ENCODE peak calls at places on chromosome 20, in four cellular contexts. One of them, this sample, is unnamed.

GRCh38 chr20:51490635-51491034 is 51.9 kb downstream of the NFATC2 start:
- DNase-seq in K562: no peak
- DNase-seq in GM12878: no peak
- DNase-seq in HepG2: no peak
- DNase-seq in this sample: no peak

GRCh38 chr20:44601801-44602204 is 19.4 kb downstream of the PKIG start:
- DNase-seq in K562: no peak
- DNase-seq in GM12878: no peak
- DNase-seq in HepG2: no peak
- DNase-seq in this sample: no peak

GRCh38 chr20:47931002-47931401 is 145.7 kb upstream of the SULF2 start:
- DNase-seq in K562: no peak
- DNase-seq in GM12878: no peak
- DNase-seq in HepG2: no peak
- DNase-seq in this sample: no peak

GRCh38 chr20:30594112-30594511 is 663.4 kb upstream of the DEFB115 start:
- DNase-seq in K562: no peak
- DNase-seq in GM12878: no peak
- DNase-seq in HepG2: no peak
- DNase-seq in this sample: no peak

GRCh38 chr20:50138479-50139393 is 14.8 kb downstream of the PEDS1 start:
- DNase-seq in K562: no peak
- DNase-seq in GM12878: no peak
- DNase-seq in HepG2: peak
- DNase-seq in this sample: no peak

GRCh38 chr20:61663521-61664425 is 401.9 kb downstream of the TAF4 start:
- DNase-seq in K562: no peak
- DNase-seq in GM12878: no peak
- DNase-seq in HepG2: no peak
- DNase-seq in this sample: no peak

GRCh38 chr20:419556-420168 is 11.6 kb downstream of the RBCK1 start:
- DNase-seq in K562: no peak
- DNase-seq in GM12878: no peak
- DNase-seq in HepG2: no peak
- DNase-seq in this sample: no peak

GRCh38 chr20:20551409-20551808 is 161.0 kb downstream of the RALGAPA2 start:
- DNase-seq in K562: no peak
- DNase-seq in GM12878: no peak
- DNase-seq in HepG2: no peak
- DNase-seq in this sample: no peak

GRCh38 chr20:4613718-4614620 is 107.7 kb upstream of the PRND start:
- DNase-seq in K562: peak
- DNase-seq in GM12878: peak
- DNase-seq in HepG2: peak
- DNase-seq in this sample: no peak

GRCh38 chr20:5364136-5364821 is 47.5 kb upstream of the PROKR2 start:
- DNase-seq in K562: no peak
- DNase-seq in GM12878: no peak
- DNase-seq in HepG2: no peak
- DNase-seq in this sample: no peak

GRCh38 chr20:61797200-61797599 is 268.5 kb downstream of the TAF4 start:
- DNase-seq in K562: no peak
- DNase-seq in GM12878: no peak
- DNase-seq in HepG2: no peak
- DNase-seq in this sample: no peak

GRCh38 chr20:1933465-1933870 is 38.3 kb downstream of the SIRPA start:
- DNase-seq in K562: no peak
- DNase-seq in GM12878: no peak
- DNase-seq in HepG2: no peak
- DNase-seq in this sample: no peak

GRCh38 chr20:25571240-25571639 is 14.1 kb downstream of the NINL start:
- DNase-seq in K562: no peak
- DNase-seq in GM12878: no peak
- DNase-seq in HepG2: no peak
- DNase-seq in this sample: no peak

GRCh38 chr20:53900380-53900999 is 169.9 kb downstream of the BCAS1 start:
- DNase-seq in K562: no peak
- DNase-seq in GM12878: no peak
- DNase-seq in HepG2: no peak
- DNase-seq in this sample: no peak

GRCh38 chr20:47681977-47682812 is 103.1 kb downstream of the SULF2 start:
- DNase-seq in K562: no peak
- DNase-seq in GM12878: no peak
- DNase-seq in HepG2: peak
- DNase-seq in this sample: no peak

GRCh38 chr20:17786221-17786718 is 86.5 kb downstream of the BANF2 start:
- DNase-seq in K562: no peak
- DNase-seq in GM12878: no peak
- DNase-seq in HepG2: no peak
- DNase-seq in this sample: no peak

GRCh38 chr20:37389241-37389747 is 43.4 kb downstream of the SRC start:
- DNase-seq in K562: no peak
- DNase-seq in GM12878: no peak
- DNase-seq in HepG2: no peak
- DNase-seq in this sample: no peak

GRCh38 chr20:1310087-1310486 is 18.9 kb downstream of the SDCBP2 start:
- DNase-seq in K562: no peak
- DNase-seq in GM12878: no peak
- DNase-seq in HepG2: no peak
- DNase-seq in this sample: no peak

GRCh38 chr20:58702859-58703648 is 10.5 kb downstream of the NPEPL1 start:
- DNase-seq in K562: no peak
- DNase-seq in GM12878: no peak
- DNase-seq in HepG2: no peak
- DNase-seq in this sample: no peak

GRCh38 chr20:1001981-1002681 is at the start of gene RSPO4:
- DNase-seq in K562: no peak
- DNase-seq in GM12878: no peak
- DNase-seq in HepG2: no peak
- DNase-seq in this sample: no peak

GRCh38 chr20:9262653-9263194 is 193.8 kb downstream of the PLCB4 start:
- DNase-seq in K562: no peak
- DNase-seq in GM12878: no peak
- DNase-seq in HepG2: no peak
- DNase-seq in this sample: no peak

GRCh38 chr20:32439132-32439829 is 81.2 kb downstream of the ASXL1 start:
- DNase-seq in K562: no peak
- DNase-seq in GM12878: no peak
- DNase-seq in HepG2: no peak
- DNase-seq in this sample: no peak

GRCh38 chr20:15859061-15859460 is 714.2 kb downstream of the KIF16B start:
- DNase-seq in K562: no peak
- DNase-seq in GM12878: no peak
- DNase-seq in HepG2: no peak
- DNase-seq in this sample: no peak

GRCh38 chr20:45306431-45306982 is at the start of gene RBPJL:
- DNase-seq in K562: peak
- DNase-seq in GM12878: no peak
- DNase-seq in HepG2: no peak
- DNase-seq in this sample: no peak

GRCh38 chr20:62624325-62624690 is 18.0 kb upstream of the SLCO4A1 start:
- DNase-seq in K562: no peak
- DNase-seq in GM12878: no peak
- DNase-seq in HepG2: peak
- DNase-seq in this sample: no peak

GRCh38 chr20:29497261-29497671 is 1760.2 kb upstream of the DEFB115 start:
- DNase-seq in K562: peak
- DNase-seq in GM12878: no peak
- DNase-seq in HepG2: peak
- DNase-seq in this sample: no peak

GRCh38 chr20:52783769-52784168 is 188.4 kb upstream of the TSHZ2 start:
- DNase-seq in K562: peak
- DNase-seq in GM12878: no peak
- DNase-seq in HepG2: peak
- DNase-seq in this sample: peak

GRCh38 chr20:32029561-32029960 is 19.3 kb downstream of the CCM2L start:
- DNase-seq in K562: no peak
- DNase-seq in GM12878: no peak
- DNase-seq in HepG2: no peak
- DNase-seq in this sample: no peak

GRCh38 chr20:52010541-52010940 is 181.0 kb downstream of the ZFP64 start:
- DNase-seq in K562: no peak
- DNase-seq in GM12878: no peak
- DNase-seq in HepG2: no peak
- DNase-seq in this sample: no peak

GRCh38 chr20:60624066-60624465 is 628.0 kb upstream of the CDH4 start:
- DNase-seq in K562: no peak
- DNase-seq in GM12878: no peak
- DNase-seq in HepG2: no peak
- DNase-seq in this sample: no peak

GRCh38 chr20:24469116-24470030 is at the start of gene SYNDIG1:
- DNase-seq in K562: no peak
- DNase-seq in GM12878: no peak
- DNase-seq in HepG2: no peak
- DNase-seq in this sample: peak
- TF ChIP-seq FOXM1 in K562: no peak
- TF ChIP-seq FOXM1 in GM12878: no peak
- TF ChIP-seq FOXM1 in HepG2: no peak
- TF ChIP-seq FOXM1 in this sample: no peak

DNA sequence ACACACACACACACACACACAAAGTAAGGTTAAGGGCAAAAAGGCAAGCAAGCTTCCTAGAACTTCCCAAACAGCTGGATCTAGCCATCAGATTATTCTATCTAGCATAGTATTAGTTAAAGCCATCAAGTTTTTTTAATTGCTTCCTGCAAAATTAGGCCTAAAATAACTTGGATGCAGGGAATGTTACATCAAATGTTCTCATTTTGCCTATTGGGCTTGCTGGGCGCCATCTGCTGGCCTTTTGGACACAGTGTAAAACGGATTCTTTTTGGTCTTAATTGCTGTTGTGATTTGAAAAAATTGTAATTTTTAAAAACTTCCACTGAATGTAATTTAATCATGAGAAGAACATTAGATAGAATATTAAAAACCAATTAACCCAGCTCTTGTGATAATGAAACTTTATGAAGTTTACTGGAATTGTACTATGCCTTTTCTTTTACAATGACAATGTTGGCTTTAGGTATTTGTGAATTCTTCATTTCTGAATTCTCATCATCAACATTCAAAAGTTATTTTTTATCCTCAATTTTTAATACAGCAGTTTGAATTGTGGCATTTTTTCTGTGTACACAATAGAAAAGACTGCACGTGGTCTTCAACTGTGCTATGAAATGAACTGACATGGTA is 6.8 kb downstream of the MKKS start:
- DNase-seq in K562: peak
- DNase-seq in GM12878: no peak
- DNase-seq in HepG2: peak
- DNase-seq in this sample: peak
- TF ChIP-seq BHLHE40 in K562: no peak
- TF ChIP-seq BHLHE40 in GM12878: no peak
- TF ChIP-seq BHLHE40 in HepG2: no peak
- TF ChIP-seq BHLHE40 in this sample: no peak

GRCh38 chr20:56974499-56975250 is 291.8 kb downstream of the BMP7 start:
- DNase-seq in K562: peak
- DNase-seq in GM12878: no peak
- DNase-seq in HepG2: peak
- DNase-seq in this sample: peak
- TF ChIP-seq FOXM1 in K562: no peak
- TF ChIP-seq FOXM1 in GM12878: no peak
- TF ChIP-seq FOXM1 in HepG2: no peak
- TF ChIP-seq FOXM1 in this sample: no peak

DNA sequence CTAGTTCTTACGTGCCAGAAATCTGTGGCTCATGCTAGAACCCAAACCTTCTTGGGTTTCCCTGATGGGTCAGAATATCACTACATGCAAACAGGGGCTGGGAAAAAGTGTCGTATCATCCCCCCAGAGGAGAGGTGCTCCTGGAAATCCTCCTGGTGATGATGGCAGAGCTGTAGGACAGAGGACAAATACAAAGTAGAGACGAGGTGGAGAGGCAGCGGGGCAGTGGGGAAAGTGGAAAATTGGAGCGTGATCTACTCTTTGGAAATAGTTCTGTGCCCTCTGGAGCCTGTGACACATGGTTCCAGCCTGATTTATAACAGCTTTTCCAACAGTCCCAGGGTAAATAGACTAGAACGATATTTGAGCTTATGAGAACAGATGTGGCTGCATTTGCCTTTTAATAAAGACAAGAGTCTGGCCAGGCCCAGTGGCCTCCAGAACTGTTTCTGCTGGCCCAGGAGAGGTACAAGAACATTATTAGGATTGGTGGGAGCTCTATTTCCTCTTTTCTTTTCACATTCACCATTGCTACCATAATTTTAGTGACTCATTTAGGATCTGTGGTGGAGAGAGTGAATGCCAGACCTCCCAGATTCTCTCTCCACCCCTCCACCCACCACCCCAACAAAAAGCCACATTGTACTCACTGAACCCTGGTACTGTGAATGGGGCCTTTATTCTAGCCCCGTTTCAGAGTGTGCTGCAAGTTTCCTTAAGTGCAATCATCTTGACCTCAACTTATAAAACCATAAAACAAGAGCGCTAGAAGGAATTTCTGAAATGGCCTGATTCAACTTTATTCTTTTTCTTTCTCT is 78.3 kb downstream of the BTBD3 start:
- DNase-seq in K562: no peak
- DNase-seq in GM12878: no peak
- DNase-seq in HepG2: no peak
- DNase-seq in this sample: no peak
- TF ChIP-seq BHLHE40 in K562: no peak
- TF ChIP-seq BHLHE40 in GM12878: no peak
- TF ChIP-seq BHLHE40 in HepG2: no peak
- TF ChIP-seq BHLHE40 in this sample: no peak